ENCODE peak calls at places on chromosomes 13 and 19, in nine cellular contexts. L is heart right ventricle; M is germinal center; G is AML-193; U is stimulated activated CD8-positive, alpha-beta memory T cell treated with anti-CD3 and anti-CD28 coated beads, Interleukin-4, amount 100 ng/mL, for 24 hours; A is EL; P is A172; V is NCI-H1105 treated with DMSO at 0.1 percent for 48 hours; S is stimulated activated CD4-positive, alpha-beta T cell treated with anti-CD3 and anti-CD28 coated beads, Interleukin-2, amount 100 ng/mL, for 48 hours. K is an unnamed sample.

GRCh38 chr13:101736551-101736950 is 284.1 kb downstream of the ITGBL1 start:
- DNase-seq in L (no peak), M (no peak), G (no peak), U (no peak), A (no peak), P (no peak), V (no peak), S (no peak), K (no peak)

GRCh38 chr19:40609561-40610395 is 8.6 kb downstream of the LTBP4 start:
- DNase-seq in L (peak), M (peak), G (peak), U (peak), A (peak), P (peak), V (peak), S (peak), K (peak)

GRCh38 chr19:40542197-40542859 is 34.3 kb upstream of the SHKBP1 start:
- DNase-seq in L (peak), M (no peak), G (no peak), U (no peak), A (no peak), P (no peak), V (peak), S (no peak), K (no peak)

GRCh38 chr19:48735031-48735615 is 5.3 kb downstream of the RASIP1 start:
- DNase-seq in L (no peak), M (no peak), G (no peak), U (no peak), A (peak), P (no peak), V (peak), S (no peak), K (no peak)

GRCh38 chr19:34224996-34225658 is 29.2 kb upstream of the GARRE1 start:
- DNase-seq in L (no peak), M (no peak), G (no peak), U (no peak), A (peak), P (peak), V (no peak), S (no peak), K (no peak)

GRCh38 chr19:8259922-8260247 is 48.3 kb downstream of the CD320 start:
- DNase-seq in L (no peak), M (no peak), G (no peak), U (no peak), A (no peak), P (no peak), V (no peak), S (no peak), K (no peak)

GRCh38 chr13:71876648-71877279 is 9.8 kb upstream of the DACH1 start:
- DNase-seq in L (no peak), M (no peak), G (no peak), U (no peak), A (no peak), P (no peak), V (peak), S (no peak), K (no peak)

GRCh38 chr19:13356185-13356584 is 150.1 kb downstream of the CACNA1A start:
- DNase-seq in L (no peak), M (no peak), G (no peak), U (no peak), A (no peak), P (no peak), V (no peak), S (no peak), K (no peak)

GRCh38 chr13:23796546-23796945 is 92.7 kb downstream of the MIPEP start:
- DNase-seq in L (no peak), M (no peak), G (no peak), U (no peak), A (no peak), P (no peak), V (no peak), S (no peak), K (no peak)

GRCh38 chr13:43185206-43185605 is 161.8 kb downstream of the DNAJC15 start:
- DNase-seq in L (no peak), M (no peak), G (no peak), U (no peak), A (no peak), P (no peak), V (no peak), S (no peak), K (no peak)

GRCh38 chr13:37602743-37603381 is 4.3 kb upstream of the POSTN start:
- DNase-seq in L (no peak), M (no peak), G (peak), U (no peak), A (peak), P (peak), V (peak), S (no peak), K (peak)

GRCh38 chr19:17497149-17497798 is 14.2 kb upstream of the PGLS start:
- DNase-seq in L (no peak), M (no peak), G (no peak), U (no peak), A (no peak), P (no peak), V (no peak), S (no peak), K (no peak)

GRCh38 chr13:27980280-27980998 is 8.1 kb downstream of the URAD start:
- DNase-seq in L (no peak), M (no peak), G (no peak), U (no peak), A (no peak), P (no peak), V (no peak), S (no peak), K (no peak)

GRCh38 chr13:99733346-99733745 is 232.1 kb downstream of the TM9SF2 start:
- DNase-seq in L (no peak), M (no peak), G (no peak), U (no peak), A (no peak), P (peak), V (no peak), S (no peak), K (no peak)

GRCh38 chr13:102091231-102091630 is 310.6 kb downstream of the FGF14 start:
- DNase-seq in L (no peak), M (no peak), G (no peak), U (no peak), A (peak), P (peak), V (peak), S (no peak), K (no peak)

GRCh38 chr13:112674412-112675383 is 15.1 kb upstream of the ATP11A start:
- DNase-seq in L (no peak), M (no peak), G (no peak), U (no peak), A (no peak), P (no peak), V (no peak), S (no peak), K (no peak)

GRCh38 chr19:10368101-10368803 is 12.1 kb downstream of the TYK2 start:
- DNase-seq in L (no peak), M (no peak), G (no peak), U (no peak), A (peak), P (peak), V (no peak), S (no peak), K (no peak)

GRCh38 chr19:1412995-1413889 is 5.9 kb downstream of the DAZAP1 start:
- DNase-seq in L (no peak), M (no peak), G (no peak), U (no peak), A (no peak), P (no peak), V (no peak), S (no peak), K (no peak)

GRCh38 chr19:10237702-10238101 is 6.6 kb upstream of the S1PR2 start:
- DNase-seq in L (no peak), M (no peak), G (no peak), U (no peak), A (no peak), P (no peak), V (no peak), S (no peak), K (no peak)